ENCODE peak calls at places on chromosomes 3 and 15, in eight cellular contexts. One of them, this sample, is unnamed.

GRCh38 chr15:99486371-99487336 is 79.1 kb upstream of the MEF2A start:
- DNase-seq in stomach: peak
- DNase-seq in sigmoid colon: peak
- DNase-seq in foreskin fibroblast: peak
- DNase-seq in GM12878: no peak
- DNase-seq in PC-3: peak
- DNase-seq in breast epithelium: peak
- DNase-seq in NB4: no peak
- DNase-seq in this sample: no peak

GRCh38 chr3:105822171-105823123 is 46.4 kb downstream of the CBLB start:
- DNase-seq in stomach: no peak
- DNase-seq in sigmoid colon: no peak
- DNase-seq in foreskin fibroblast: no peak
- DNase-seq in GM12878: no peak
- DNase-seq in PC-3: no peak
- DNase-seq in breast epithelium: no peak
- DNase-seq in NB4: no peak
- DNase-seq in this sample: no peak

GRCh38 chr3:49017646-49017977 is 768 bp downstream of the DALRD3 start:
- DNase-seq in stomach: no peak
- DNase-seq in sigmoid colon: peak
- DNase-seq in foreskin fibroblast: no peak
- DNase-seq in GM12878: no peak
- DNase-seq in PC-3: peak
- DNase-seq in breast epithelium: no peak
- DNase-seq in NB4: peak
- DNase-seq in this sample: no peak

GRCh38 chr3:61979645-61980430 is 393.5 kb downstream of the FEZF2 start:
- DNase-seq in stomach: no peak
- DNase-seq in sigmoid colon: no peak
- DNase-seq in foreskin fibroblast: peak
- DNase-seq in GM12878: no peak
- DNase-seq in PC-3: no peak
- DNase-seq in breast epithelium: no peak
- DNase-seq in NB4: no peak
- DNase-seq in this sample: no peak

GRCh38 chr15:75663931-75664421 is 16.3 kb downstream of the SNX33 start:
- DNase-seq in stomach: peak
- DNase-seq in sigmoid colon: no peak
- DNase-seq in foreskin fibroblast: no peak
- DNase-seq in GM12878: no peak
- DNase-seq in PC-3: no peak
- DNase-seq in breast epithelium: no peak
- DNase-seq in NB4: no peak
- DNase-seq in this sample: no peak

GRCh38 chr3:126287536-126288181 is 69.5 kb downstream of the KLF15 start:
- DNase-seq in stomach: peak
- DNase-seq in sigmoid colon: peak
- DNase-seq in foreskin fibroblast: peak
- DNase-seq in GM12878: no peak
- DNase-seq in PC-3: no peak
- DNase-seq in breast epithelium: no peak
- DNase-seq in NB4: no peak
- DNase-seq in this sample: no peak

GRCh38 chr3:111246967-111247760 is 175.5 kb downstream of the NECTIN3 start:
- DNase-seq in stomach: no peak
- DNase-seq in sigmoid colon: no peak
- DNase-seq in foreskin fibroblast: peak
- DNase-seq in GM12878: no peak
- DNase-seq in PC-3: peak
- DNase-seq in breast epithelium: no peak
- DNase-seq in NB4: no peak
- DNase-seq in this sample: no peak

GRCh38 chr3:81439088-81439487 is 322.4 kb downstream of the GBE1 start:
- DNase-seq in stomach: no peak
- DNase-seq in sigmoid colon: no peak
- DNase-seq in foreskin fibroblast: no peak
- DNase-seq in GM12878: no peak
- DNase-seq in PC-3: no peak
- DNase-seq in breast epithelium: no peak
- DNase-seq in NB4: no peak
- DNase-seq in this sample: no peak

DNA sequence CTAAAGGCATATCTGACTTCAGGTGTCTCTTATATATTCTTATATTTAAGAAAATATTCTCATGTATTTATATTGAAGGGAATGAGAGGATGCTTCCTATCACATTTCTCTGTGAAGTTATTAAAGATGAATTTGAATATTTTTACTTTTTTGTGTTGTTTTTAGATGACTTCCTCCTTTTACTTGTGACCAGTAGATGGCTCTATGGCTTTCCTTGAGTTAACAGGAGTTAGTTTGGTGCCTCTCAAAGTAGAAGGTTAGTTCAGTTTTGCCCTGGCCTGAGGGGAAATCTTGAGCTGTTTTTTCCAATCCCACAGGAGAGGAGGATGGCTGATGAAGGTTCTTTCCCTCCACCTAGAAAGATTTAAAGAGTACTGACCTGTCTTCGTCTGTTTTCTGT is 80.7 kb downstream of the SQOR start:
- DNase-seq in stomach: no peak
- DNase-seq in sigmoid colon: no peak
- DNase-seq in foreskin fibroblast: peak
- DNase-seq in GM12878: no peak
- DNase-seq in PC-3: peak
- DNase-seq in breast epithelium: no peak
- DNase-seq in NB4: peak
- DNase-seq in this sample: no peak
- TF ChIP-seq CTCF in stomach: no peak
- TF ChIP-seq CTCF in sigmoid colon: no peak
- TF ChIP-seq CTCF in foreskin fibroblast: peak
- TF ChIP-seq CTCF in GM12878: peak
- TF ChIP-seq CTCF in PC-3: peak
- TF ChIP-seq CTCF in breast epithelium: no peak
- TF ChIP-seq CTCF in NB4: peak
- TF ChIP-seq CTCF in this sample: peak

GRCh38 chr3:29868702-29869101 is 587.8 kb downstream of the RBMS3 start:
- DNase-seq in stomach: no peak
- DNase-seq in sigmoid colon: no peak
- DNase-seq in foreskin fibroblast: no peak
- DNase-seq in GM12878: no peak
- DNase-seq in PC-3: no peak
- DNase-seq in breast epithelium: no peak
- DNase-seq in NB4: no peak
- DNase-seq in this sample: no peak

GRCh38 chr3:29864809-29865208 is 583.9 kb downstream of the RBMS3 start:
- DNase-seq in stomach: no peak
- DNase-seq in sigmoid colon: no peak
- DNase-seq in foreskin fibroblast: no peak
- DNase-seq in GM12878: no peak
- DNase-seq in PC-3: no peak
- DNase-seq in breast epithelium: no peak
- DNase-seq in NB4: no peak
- DNase-seq in this sample: no peak
- TF ChIP-seq CTCF in stomach: no peak
- TF ChIP-seq CTCF in sigmoid colon: no peak
- TF ChIP-seq CTCF in foreskin fibroblast: no peak
- TF ChIP-seq CTCF in GM12878: no peak
- TF ChIP-seq CTCF in PC-3: no peak
- TF ChIP-seq CTCF in breast epithelium: no peak
- TF ChIP-seq CTCF in NB4: no peak
- TF ChIP-seq CTCF in this sample: no peak

GRCh38 chr15:80342148-80342547 is 62.0 kb upstream of the ARNT2 start:
- DNase-seq in stomach: no peak
- DNase-seq in sigmoid colon: no peak
- DNase-seq in foreskin fibroblast: no peak
- DNase-seq in GM12878: no peak
- DNase-seq in PC-3: no peak
- DNase-seq in breast epithelium: no peak
- DNase-seq in NB4: no peak
- DNase-seq in this sample: no peak
- TF ChIP-seq CTCF in stomach: no peak
- TF ChIP-seq CTCF in sigmoid colon: no peak
- TF ChIP-seq CTCF in foreskin fibroblast: no peak
- TF ChIP-seq CTCF in GM12878: no peak
- TF ChIP-seq CTCF in PC-3: no peak
- TF ChIP-seq CTCF in breast epithelium: no peak
- TF ChIP-seq CTCF in NB4: no peak
- TF ChIP-seq CTCF in this sample: no peak

DNA sequence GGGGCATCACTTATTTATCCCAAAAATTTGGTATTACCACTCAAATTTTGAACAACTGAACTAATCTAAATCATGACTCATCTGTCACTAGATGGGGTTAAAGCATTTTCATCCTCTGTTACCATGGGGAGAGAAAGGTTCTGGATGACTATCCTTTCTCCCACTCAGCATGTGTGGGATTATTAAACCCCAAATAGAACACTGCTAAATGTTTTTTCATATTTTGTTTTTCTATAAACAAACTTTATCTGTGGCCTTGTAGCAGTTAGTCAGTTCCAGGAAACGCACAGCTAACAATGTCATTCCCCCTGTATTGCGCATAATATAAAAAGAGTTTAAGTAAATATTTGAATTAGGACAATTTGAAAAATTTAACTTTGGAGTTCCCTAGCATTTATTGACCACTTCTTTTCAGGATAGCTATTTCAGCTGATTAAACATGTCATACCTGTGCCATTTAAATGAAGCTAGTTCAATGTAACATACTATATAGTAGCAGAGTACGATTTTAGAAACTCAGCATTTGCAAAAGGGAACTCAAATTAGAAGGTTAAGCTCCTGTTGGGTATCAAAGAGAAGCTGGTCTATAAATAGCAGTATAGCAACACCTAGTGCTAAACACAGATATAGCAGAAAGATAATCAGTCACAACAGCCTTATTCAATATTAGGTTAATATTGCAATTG is 9.2 kb upstream of the TMEM212 start:
- DNase-seq in stomach: no peak
- DNase-seq in sigmoid colon: no peak
- DNase-seq in foreskin fibroblast: peak
- DNase-seq in GM12878: no peak
- DNase-seq in PC-3: peak
- DNase-seq in breast epithelium: no peak
- DNase-seq in NB4: peak
- DNase-seq in this sample: no peak
- TF ChIP-seq CTCF in stomach: peak
- TF ChIP-seq CTCF in sigmoid colon: peak
- TF ChIP-seq CTCF in foreskin fibroblast: peak
- TF ChIP-seq CTCF in GM12878: peak
- TF ChIP-seq CTCF in PC-3: peak
- TF ChIP-seq CTCF in breast epithelium: peak
- TF ChIP-seq CTCF in NB4: peak
- TF ChIP-seq CTCF in this sample: peak

This sample was measured in type B pancreatic cell.